ENCODE peak calls at places on chromosomes 13 and 19, in eight cellular contexts. G is transverse colon, K is gastrocnemius medialis, B is HepG2, V is IMR-90, Z is adrenal gland, Q is esophagus squamous epithelium, W is breast epithelium. E is an unnamed sample.

GRCh38 chr13:44188257-44188656 is 185.4 kb upstream of the SERP2 start:
- DNase-seq in V (peak; percentile 75), G (no peak), K (no peak), Q (no peak), Z (no peak), W (no peak), B (no peak), E (no peak)

GRCh38 chr19:55678121-55678671 is 3.2 kb downstream of the EPN1 start:
- DNase-seq in K (peak; percentile 18), Q (peak; percentile 41), V (no peak), B (no peak), W (peak; percentile 22), G (peak; percentile 70), Z (peak; percentile 71), E (peak; percentile 78)

GRCh38 chr19:2142173-2142829 is 9.1 kb downstream of the AP3D1 start:
- DNase-seq in V (no peak), K (no peak), B (no peak), W (no peak), G (no peak), Q (no peak), Z (no peak), E (no peak)

GRCh38 chr13:41678320-41678719 is 221.0 kb downstream of the RGCC start:
- DNase-seq in K (no peak), B (no peak), Z (no peak), W (no peak), G (no peak), Q (no peak), V (peak; percentile 67), E (no peak)

GRCh38 chr19:9995999-9996398 is 14.3 kb downstream of the COL5A3 start:
- DNase-seq in Q (no peak), G (no peak), B (no peak), K (no peak), V (peak; percentile 23), W (no peak), Z (no peak), E (no peak)

GRCh38 chr13:59701261-59701660 is 462.5 kb downstream of the DIAPH3 start:
- DNase-seq in K (no peak), G (no peak), V (no peak), Q (no peak), W (no peak), B (peak; percentile 37), Z (no peak), E (no peak)

GRCh38 chr19:52689804-52690394 is 44.9 kb downstream of the ZNF611 start:
- DNase-seq in B (no peak), K (peak; percentile 5), Z (peak; percentile 65), G (peak; percentile 30), V (no peak), W (peak; percentile 26), Q (no peak), E (peak; percentile 89)

GRCh38 chr19:3851254-3852176 is 17.3 kb downstream of the ZFR2 start:
- DNase-seq in G (no peak), W (no peak), K (no peak), B (no peak), Q (no peak), V (no peak), Z (no peak), E (no peak)

GRCh38 chr13:44934724-44935123 is 54.5 kb downstream of the NUFIP1 start:
- DNase-seq in K (no peak), Q (no peak), B (no peak), G (no peak), V (peak; percentile 67), Z (no peak), W (no peak), E (no peak)

GRCh38 chr19:42433503-42434260 is 6.5 kb upstream of the LIPE start:
- DNase-seq in W (no peak), B (peak; percentile 95), V (peak; percentile 14), K (peak; percentile 48), G (peak; percentile 93), Z (peak; percentile 97), Q (no peak), E (peak; percentile 64)

GRCh38 chr13:85651440-85651839 is 147.8 kb downstream of the SLITRK6 start:
- DNase-seq in Q (no peak), G (no peak), B (no peak), Z (no peak), W (no peak), V (peak; percentile 16), K (no peak), E (no peak)

GRCh38 chr13:52652980-52653303 is 306 bp downstream of the SUGT1 start:
- DNase-seq in W (no peak), G (no peak), V (no peak), Z (no peak), K (no peak), B (no peak), Q (no peak), E (peak; percentile 77)

GRCh38 chr19:5271145-5271544 is 69.5 kb downstream of the PTPRS start:
- DNase-seq in V (no peak), Z (no peak), G (no peak), K (no peak), W (no peak), B (no peak), Q (no peak), E (no peak)

GRCh38 chr13:99626461-99627082 is 125.3 kb downstream of the TM9SF2 start:
- DNase-seq in K (no peak), B (no peak), W (no peak), V (peak; percentile 21), Z (no peak), Q (no peak), G (no peak), E (no peak)

GRCh38 chr13:47457631-47458030 is 543.4 kb downstream of the SUCLA2 start:
- DNase-seq in Q (no peak), G (no peak), V (peak; percentile 49), Z (no peak), K (no peak), B (no peak), W (no peak), E (no peak)

GRCh38 chr19:34120846-34121639 is 51.3 kb upstream of the LSM14A start:
- DNase-seq in B (peak; percentile 30), V (peak; percentile 52), Q (no peak), W (no peak), G (no peak), K (no peak), Z (peak; percentile 61), E (no peak)

DNA sequence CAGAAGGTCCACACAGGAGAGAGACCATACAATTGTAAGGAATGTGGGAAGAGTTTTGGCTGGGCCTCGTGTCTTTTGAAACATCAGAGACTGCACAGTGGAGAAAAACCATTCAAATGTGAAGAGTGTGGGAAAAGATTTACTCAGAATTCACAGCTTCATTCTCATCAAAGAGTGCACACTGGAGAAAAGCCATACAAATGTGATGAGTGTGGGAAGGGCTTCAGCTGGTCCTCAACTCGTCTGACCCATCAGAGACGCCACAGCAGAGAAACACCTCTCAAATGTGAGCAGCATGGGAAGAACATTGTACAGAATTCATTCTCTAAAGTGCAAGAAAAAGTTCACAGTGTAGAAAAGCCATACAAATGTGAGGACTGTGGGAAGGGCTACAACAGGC is 5.4 kb upstream of the ZNF225 start:
- DNase-seq in Z (no peak), V (no peak), G (no peak), K (no peak), W (no peak), B (no peak), Q (no peak), E (no peak)
- H3K36me3 ChIP-seq in Z (peaks cover 6% of the 10 kb centered on the region), V (peaks cover 34% of the 10 kb centered on the region), G (peaks cover 47% of the 10 kb centered on the region), K (peaks cover 7% of the 10 kb centered on the region), W (peaks cover 14% of the 10 kb centered on the region), B (peaks cover 1% of the 10 kb centered on the region), Q (peaks cover 14% of the 10 kb centered on the region), E (peaks cover 23% of the 10 kb centered on the region)

GRCh38 chr19:46860125-46860845 is 512 bp upstream of the ARHGAP35 start:
- DNase-seq in V (peak; percentile 98), Q (peak; percentile 87), Z (peak; percentile 99), K (peak; percentile 99), W (peak; percentile 98), G (peak; percentile 98), B (peak; percentile 96), E (peak; percentile 98)
- TF ChIP-seq POLR2A in V (peak; percentile 80), Q (peak; percentile 74), Z (peak; percentile 77), K (peak; percentile 84), W (peak; percentile 37), G (peak; percentile 75), B (peak; percentile 85), E (no peak)

GRCh38 chr19:17389957-17390664 is 3.9 kb downstream of the CCDC194 start:
- DNase-seq in K (no peak), V (no peak), Z (no peak), W (no peak), B (no peak), Q (no peak), G (no peak), E (peak; percentile 83)
- TF ChIP-seq CTCF in K (no peak), V (peak; percentile 23), Z (no peak), W (no peak), B (peak; percentile 18), Q (no peak), G (no peak), E (no peak)

DNA sequence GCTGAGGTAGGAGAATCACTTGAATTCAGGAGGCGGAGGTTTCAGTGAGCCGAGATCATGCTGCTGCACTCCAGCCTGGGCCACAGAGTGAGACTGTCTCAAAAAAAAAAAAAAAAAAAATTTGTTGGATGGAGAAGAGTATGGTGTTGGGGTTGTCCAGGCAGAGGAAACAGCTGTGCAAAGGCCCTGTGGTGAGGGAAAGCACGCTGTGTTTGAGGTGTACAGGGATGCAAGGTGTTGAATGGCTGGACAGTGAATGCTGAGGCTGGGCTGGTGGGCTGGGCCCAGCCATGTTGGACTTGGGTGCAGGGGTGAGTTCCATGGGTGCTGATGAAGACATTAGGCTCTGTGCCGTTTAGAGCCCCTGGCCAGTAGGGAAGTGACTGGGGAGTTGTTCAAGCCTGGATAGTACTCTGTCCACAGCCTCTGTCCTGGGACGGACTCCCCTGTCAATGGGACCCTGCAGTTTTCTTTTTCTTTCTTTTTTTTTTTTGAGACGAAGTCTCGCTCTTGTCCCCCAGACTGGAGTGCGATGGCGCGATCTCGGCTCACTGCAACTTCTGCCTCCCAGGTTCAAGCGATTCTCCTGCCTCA is 18.6 kb downstream of the PRR12 start:
- DNase-seq in B (no peak), Q (no peak), K (no peak), W (no peak), V (no peak), Z (no peak), G (no peak), E (no peak)
- H3K36me3 ChIP-seq in B (peaks cover 11% of the 10 kb centered on the region), Q (no peaks in the 10 kb centered on the region), K (no peaks in the 10 kb centered on the region), W (no peaks in the 10 kb centered on the region), V (peaks cover 37% of the 10 kb centered on the region), Z (peaks cover 55% of the 10 kb centered on the region), G (peaks cover 34% of the 10 kb centered on the region), E (peaks cover 66% of the 10 kb centered on the region)

DNA sequence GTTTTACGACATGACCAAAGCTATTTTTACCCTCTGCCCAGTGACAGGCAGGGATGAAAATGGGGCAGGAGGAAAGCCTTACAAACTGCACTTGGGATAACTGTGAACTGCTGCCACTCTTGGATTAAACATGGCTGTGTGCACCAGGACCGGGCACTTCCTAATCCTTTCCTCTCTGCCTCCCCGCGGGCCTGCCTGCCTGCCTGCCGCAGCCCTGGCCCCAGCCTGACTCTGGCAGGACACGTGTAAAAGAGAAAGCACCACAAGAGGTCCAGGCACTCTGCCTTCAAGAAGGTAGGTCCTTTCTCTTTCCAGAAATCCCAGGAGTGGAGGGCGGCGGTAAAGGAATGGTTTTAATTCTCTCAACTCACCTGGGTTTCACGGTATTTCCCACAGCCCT is 4.8 kb downstream of the TSHZ3 start:
- DNase-seq in Q (no peak), W (no peak), B (no peak), Z (no peak), K (no peak), G (no peak), V (no peak), E (no peak)
- TF ChIP-seq POLR2A in Q (no peak), W (no peak), B (no peak), Z (no peak), K (no peak), G (no peak), V (no peak), E (no peak)

E was measured in upper lobe of left lung.